ENCODE peak calls at places on chromosomes 7 and 10, in ten cellular contexts. B is HCT116, P is breast epithelium, R is H1, K is stomach, E is spleen, D is transverse colon, G is esophagus muscularis mucosa, U is GM12878, T is K562. C is an unnamed sample.

GRCh38 chr10:123009105-123009805 is 449 bp downstream of the ACADSB start:
- DNase-seq in B (no peak), E (peak), G (no peak), R (no peak), D (peak), K (peak), U (no peak), T (peak), P (no peak), C (peak)

GRCh38 chr10:61733358-61733940 is 70.7 kb downstream of the CABCOCO1 start:
- DNase-seq in P (no peak), E (no peak), G (no peak), B (peak), K (no peak), T (peak), U (no peak), D (no peak), R (no peak), C (peak)

GRCh38 chr10:1100691-1101368 is 44.6 kb downstream of the WDR37 start:
- DNase-seq in T (peak), B (no peak), K (no peak), E (no peak), P (no peak), G (no peak), D (no peak), U (no peak), R (no peak), C (no peak)

GRCh38 chr7:68269410-68269809 is 1272.8 kb downstream of the TYW1 start:
- DNase-seq in P (no peak), T (no peak), U (no peak), R (no peak), E (no peak), D (no peak), K (no peak), G (no peak), B (no peak), C (no peak)

GRCh38 chr10:103519798-103520197 is 26.3 kb downstream of the NEURL1 start:
- DNase-seq in K (no peak), B (no peak), R (no peak), U (no peak), T (no peak), P (no peak), D (no peak), E (no peak), G (no peak), C (no peak)

GRCh38 chr10:127905623-127906261 is 1.2 kb upstream of the PTPRE start:
- DNase-seq in K (no peak), U (no peak), P (no peak), T (no peak), D (no peak), B (no peak), G (peak), R (no peak), E (no peak), C (no peak)

GRCh38 chr10:108104697-108105096 is 940.2 kb upstream of the SORCS1 start:
- DNase-seq in P (no peak), G (no peak), K (no peak), T (no peak), R (no peak), D (no peak), E (no peak), U (no peak), B (no peak), C (no peak)

GRCh38 chr7:55641273-55641691 is 69.0 kb upstream of the VOPP1 start:
- DNase-seq in U (peak), P (peak), B (peak), E (no peak), K (peak), G (no peak), R (peak), T (peak), D (peak), C (peak)

GRCh38 chr10:73871915-73872710 is 2.2 kb downstream of the CAMK2G start:
- DNase-seq in K (no peak), R (no peak), D (peak), T (no peak), G (no peak), P (no peak), E (no peak), U (no peak), B (no peak), C (no peak)

GRCh38 chr10:122492006-122492405 is 30.7 kb downstream of the HTRA1 start:
- DNase-seq in B (no peak), G (no peak), T (no peak), R (no peak), E (no peak), U (no peak), P (no peak), K (no peak), D (no peak), C (no peak)

GRCh38 chr7:143205560-143206293 is 16.1 kb upstream of the TAS2R40 start:
- DNase-seq in G (no peak), D (peak), T (no peak), P (peak), B (no peak), R (no peak), U (peak), K (no peak), E (no peak), C (no peak)

GRCh38 chr7:149831730-149832219 is 6.4 kb upstream of the ZNF862 start:
- DNase-seq in P (no peak), R (no peak), U (no peak), D (no peak), G (no peak), B (no peak), E (no peak), T (no peak), K (no peak), C (no peak)

GRCh38 chr10:983951-984705 is 4.1 kb upstream of the GTPBP4 start:
- DNase-seq in D (no peak), B (no peak), R (no peak), G (no peak), T (no peak), K (peak), E (no peak), P (no peak), U (no peak), C (no peak)

GRCh38 chr7:47100815-47101435 is 481.0 kb downstream of the TNS3 start:
- DNase-seq in T (peak), E (no peak), B (peak), K (peak), P (no peak), U (no peak), D (peak), G (peak), R (peak), C (no peak)

GRCh38 chr10:119425881-119426170 is 116.7 kb downstream of the RGS10 start:
- DNase-seq in U (no peak), T (no peak), P (no peak), K (no peak), R (no peak), E (no peak), B (no peak), G (no peak), D (no peak), C (no peak)

GRCh38 chr10:17673517-17674051 is 29.6 kb downstream of the STAM start:
- DNase-seq in T (peak), U (no peak), K (no peak), R (no peak), D (no peak), P (no peak), G (no peak), E (no peak), B (peak), C (no peak)

GRCh38 chr10:2839081-2839725 is 228.1 kb upstream of the PFKP start:
- DNase-seq in D (peak), U (no peak), P (no peak), K (no peak), T (peak), G (peak), B (no peak), R (peak), E (no peak), C (peak)

GRCh38 chr7:109213081-109213480 is 643.4 kb downstream of the DNAJB9 start:
- DNase-seq in B (no peak), T (no peak), E (no peak), U (no peak), K (no peak), R (no peak), D (no peak), G (no peak), P (no peak), C (no peak)

GRCh38 chr10:13272164-13272571 is 27.7 kb downstream of the PHYH start:
- DNase-seq in K (no peak), U (no peak), T (no peak), E (no peak), B (no peak), D (peak), P (no peak), R (no peak), G (no peak), C (peak)

GRCh38 chr10:132275426-132276178 is 32.1 kb downstream of the STK32C start:
- DNase-seq in P (no peak), E (peak), G (no peak), D (no peak), K (no peak), U (no peak), T (no peak), R (no peak), B (no peak), C (no peak)

GRCh38 chr7:157426463-157427301 is 89.9 kb downstream of the DNAJB6 start:
- DNase-seq in B (no peak), U (no peak), P (no peak), R (no peak), D (no peak), K (no peak), E (peak), T (no peak), G (no peak), C (no peak)

GRCh38 chr7:138980575-138981285 is 459 bp downstream of the KIAA1549 start:
- DNase-seq in U (no peak), B (no peak), R (no peak), D (no peak), E (peak), K (no peak), T (no peak), P (no peak), G (no peak), C (no peak)

GRCh38 chr7:4820968-4821471 is 40.8 kb downstream of the PAPOLB start:
- DNase-seq in R (no peak), T (no peak), G (no peak), B (no peak), D (no peak), P (no peak), E (peak), K (no peak), U (no peak), C (no peak)

GRCh38 chr10:79084972-79085597 is 16.3 kb downstream of the ZMIZ1 start:
- DNase-seq in K (no peak), E (peak), G (no peak), P (no peak), R (no peak), U (no peak), T (no peak), D (no peak), B (no peak), C (no peak)

GRCh38 chr10:119651514-119652327 is 541 bp downstream of the BAG3 start:
- DNase-seq in U (no peak), T (peak), K (peak), G (no peak), R (no peak), E (peak), P (no peak), B (no peak), D (peak), C (no peak)

GRCh38 chr7:108109216-108109908 is 20.8 kb downstream of the LAMB4 start:
- DNase-seq in E (no peak), B (peak), T (no peak), U (no peak), D (peak), R (no peak), K (no peak), G (peak), P (no peak), C (no peak)

GRCh38 chr10:125823663-125824251 is 411 bp downstream of the BCCIP start:
- DNase-seq in T (peak), P (no peak), G (no peak), R (no peak), D (no peak), E (peak), B (no peak), U (no peak), K (no peak), C (no peak)

GRCh38 chr10:125824736-125825135 is 1.4 kb downstream of the BCCIP start:
- DNase-seq in U (no peak), R (no peak), T (peak), K (no peak), P (no peak), B (no peak), E (no peak), G (no peak), D (no peak), C (no peak)

GRCh38 chr10:125827133-125827532 is 3.8 kb downstream of the BCCIP start:
- DNase-seq in R (no peak), B (no peak), K (no peak), G (no peak), E (no peak), T (no peak), D (no peak), P (no peak), U (no peak), C (no peak)

GRCh38 chr10:125820705-125821104 is 2.4 kb downstream of the UROS start:
- DNase-seq in G (no peak), K (no peak), R (no peak), P (no peak), T (no peak), B (no peak), D (no peak), E (no peak), U (peak), C (no peak)

GRCh38 chr10:125822878-125823662 is at the start of the genes BCCIP and UROS:
- DNase-seq in T (peak), B (peak), P (peak), K (peak), D (peak), U (peak), R (peak), E (peak), G (peak), C (peak)
- TF ChIP-seq POLR2A in T (peak), B (peak), P (peak), K (no peak), D (peak), U (peak), R (no peak), E (no peak), G (peak), C (peak)

GRCh38 chr7:92665926-92666325 is 75.7 kb upstream of the FAM133B start:
- DNase-seq in E (no peak), K (no peak), R (no peak), B (no peak), U (no peak), P (no peak), D (no peak), G (no peak), T (no peak), C (no peak)
- TF ChIP-seq POLR2AphosphoS5 in E (no peak), K (no peak), R (no peak), B (no peak), U (no peak), P (no peak), D (no peak), G (no peak), T (no peak), C (no peak)

GRCh38 chr10:32954080-32954479 is 4.0 kb downstream of the ITGB1 start:
- DNase-seq in P (no peak), D (no peak), U (no peak), K (no peak), E (no peak), T (no peak), B (no peak), R (no peak), G (no peak), C (no peak)
- TF ChIP-seq POLR2A in P (no peak), D (no peak), U (no peak), K (no peak), E (no peak), T (no peak), B (no peak), R (no peak), G (no peak), C (no peak)

DNA sequence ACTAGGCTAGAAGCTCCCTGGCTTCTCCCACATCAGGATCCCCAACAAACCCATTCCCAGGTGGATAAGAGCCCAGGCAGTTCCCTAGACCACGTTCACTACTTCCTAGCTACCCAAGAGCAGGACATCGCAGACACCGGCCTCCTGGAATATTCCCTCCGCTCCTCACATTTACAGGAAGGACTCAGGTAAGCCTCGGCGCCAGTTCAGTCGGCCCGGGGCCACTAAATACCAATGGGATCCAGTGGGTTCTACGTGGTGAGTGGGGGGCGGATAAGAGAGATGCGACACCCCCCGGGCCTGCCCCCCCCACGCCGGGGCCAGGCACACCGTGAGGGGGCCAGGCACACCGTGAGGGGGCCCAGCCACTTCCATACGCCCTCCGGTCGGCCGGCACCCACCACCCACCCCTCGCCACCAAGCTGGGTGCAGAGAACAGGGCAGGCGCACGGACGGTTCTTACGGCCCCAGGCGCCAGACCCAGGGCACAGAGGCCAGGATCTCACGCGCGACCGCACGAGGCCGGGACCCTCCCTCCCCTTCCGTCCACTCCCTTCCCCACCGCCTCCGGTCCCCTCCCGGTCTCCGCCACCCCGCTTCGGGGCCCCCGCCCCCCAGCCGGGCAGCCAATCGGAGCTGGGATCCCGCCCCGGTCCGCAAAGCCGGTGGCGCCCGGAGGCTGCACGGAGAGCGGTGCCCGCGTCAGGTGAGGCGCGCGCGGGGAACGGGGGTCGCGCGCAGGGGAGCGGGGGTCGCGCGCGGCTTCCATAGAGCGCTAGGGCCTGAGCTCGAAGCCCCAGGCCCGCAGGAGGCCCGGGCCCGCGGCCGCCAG is at the start of gene BLVRA:
- DNase-seq in D (peak), K (peak), U (no peak), E (peak), B (no peak), R (no peak), G (peak), P (peak), T (peak), C (peak)
- TF ChIP-seq POLR2AphosphoS5 in D (peak), K (peak), U (peak), E (peak), B (peak), R (no peak), G (peak), P (no peak), T (no peak), C (peak)

DNA sequence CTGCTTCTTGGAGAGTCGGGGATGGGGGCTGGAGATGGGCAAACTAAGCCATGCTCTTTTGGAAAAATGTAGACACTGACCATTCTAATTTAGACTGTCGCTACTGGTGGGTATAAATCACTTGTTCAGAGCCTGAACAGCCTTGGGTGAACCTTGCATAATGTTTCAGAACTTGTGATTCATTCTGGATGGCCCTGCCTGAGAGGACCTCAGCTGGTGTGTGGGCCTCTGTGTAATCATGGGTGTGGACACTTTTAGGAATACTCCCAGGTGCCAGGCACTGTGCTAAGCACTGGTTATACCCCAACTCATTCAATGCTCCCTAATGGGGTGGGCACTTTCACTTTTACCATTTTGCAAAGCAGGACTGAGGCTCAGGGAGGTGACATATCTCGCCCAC is 26.8 kb upstream of the TM9SF3 start:
- DNase-seq in R (no peak), E (no peak), K (no peak), B (no peak), G (no peak), U (no peak), D (no peak), P (no peak), T (no peak), C (no peak)
- TF ChIP-seq POLR2A in R (no peak), E (no peak), K (no peak), B (no peak), G (no peak), U (no peak), D (no peak), P (no peak), T (no peak), C (no peak)

GRCh38 chr7:26197153-26198115 is 3.1 kb downstream of the HNRNPA2B1 start:
- DNase-seq in T (peak), D (no peak), P (no peak), K (no peak), U (no peak), G (no peak), B (no peak), R (no peak), E (no peak), C (no peak)
- TF ChIP-seq POLR2AphosphoS5 in T (no peak), D (no peak), P (no peak), K (no peak), U (peak), G (no peak), B (peak), R (peak), E (no peak), C (peak)

GRCh38 chr7:45583296-45583695 is 9.1 kb downstream of the ADCY1 start:
- DNase-seq in E (peak), G (no peak), R (no peak), P (no peak), B (no peak), U (no peak), T (no peak), D (no peak), K (no peak), C (no peak)

GRCh38 chr7:45582868-45583277 is 8.7 kb downstream of the ADCY1 start:
- DNase-seq in D (no peak), G (no peak), R (no peak), T (no peak), B (no peak), P (no peak), E (peak), K (no peak), U (no peak), C (no peak)

GRCh38 chr7:45581271-45581780 is 7.2 kb downstream of the ADCY1 start:
- DNase-seq in U (no peak), R (no peak), G (no peak), P (no peak), T (no peak), B (no peak), D (no peak), K (peak), E (peak), C (no peak)

GRCh38 chr7:45580053-45580872 is 6.1 kb downstream of the ADCY1 start:
- DNase-seq in R (no peak), E (peak), T (peak), P (no peak), G (no peak), U (no peak), B (no peak), D (no peak), K (peak), C (no peak)

DNA sequence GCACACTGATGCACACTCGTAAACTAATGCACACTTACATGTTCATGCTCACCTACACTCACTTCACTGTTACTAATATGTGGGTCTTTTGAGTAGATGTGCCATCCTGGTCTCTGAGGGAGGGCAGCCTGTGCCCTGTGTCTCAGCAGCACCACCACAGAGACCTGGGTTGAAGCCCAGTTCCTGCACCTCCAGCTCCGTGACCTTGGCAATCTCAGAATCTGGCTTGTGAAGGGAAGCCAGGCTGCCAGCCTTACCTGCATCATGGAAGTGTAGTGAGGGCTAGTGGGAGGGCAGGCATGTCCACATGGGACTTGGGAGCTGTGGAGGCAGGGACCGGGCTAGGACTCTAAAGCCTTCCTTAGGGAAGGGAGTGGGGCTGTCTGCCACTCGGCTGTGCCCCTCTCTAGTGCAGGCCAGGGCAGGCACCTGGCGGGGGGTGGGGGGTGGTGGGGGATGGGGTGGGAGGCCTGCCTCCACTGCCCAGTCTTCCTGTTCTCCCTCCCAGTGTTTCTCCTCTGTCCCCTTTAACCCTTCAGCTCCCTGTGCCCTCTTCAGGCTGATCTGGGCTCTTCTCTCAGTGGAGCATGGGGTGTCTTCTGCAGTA is 8.1 kb downstream of the ADCY1 start:
- DNase-seq in U (no peak), E (peak), B (no peak), R (no peak), G (no peak), P (no peak), T (no peak), D (no peak), K (peak), C (no peak)
- TF ChIP-seq POLR2A in U (no peak), E (no peak), B (no peak), R (no peak), G (no peak), P (no peak), T (no peak), D (no peak), K (no peak), C (no peak)

C was measured in prostate gland.